ENCODE peak calls at places on chromosomes 2 and 18, in eight cellular contexts. One of them, this sample, is unnamed.

GRCh38 chr2:119178811-119179601 is 20.5 kb upstream of the C1QL2 start:
- DNase-seq in fibroblast of lung: peak; percentile 23
- DNase-seq in GM12864: no peak
- DNase-seq in nephron progenitor cell: no peak
- DNase-seq in thoracic aorta: no peak
- DNase-seq in left lung: no peak
- DNase-seq in adrenal gland: no peak
- DNase-seq in sigmoid colon: no peak
- DNase-seq in this sample: no peak

GRCh38 chr18:45197526-45197970 is 417.7 kb upstream of the SLC14A2 start:
- DNase-seq in fibroblast of lung: peak; percentile 99
- DNase-seq in GM12864: peak; percentile 65
- DNase-seq in nephron progenitor cell: no peak
- DNase-seq in thoracic aorta: no peak
- DNase-seq in left lung: no peak
- DNase-seq in adrenal gland: no peak
- DNase-seq in sigmoid colon: no peak
- DNase-seq in this sample: peak; percentile 5

GRCh38 chr18:8696749-8697211 is 8.6 kb upstream of the MTCL1 start:
- DNase-seq in fibroblast of lung: peak; percentile 36
- DNase-seq in GM12864: no peak
- DNase-seq in nephron progenitor cell: peak; percentile 86
- DNase-seq in thoracic aorta: no peak
- DNase-seq in left lung: peak; percentile 91
- DNase-seq in adrenal gland: peak; percentile 58
- DNase-seq in sigmoid colon: peak; percentile 88
- DNase-seq in this sample: peak; percentile 84

GRCh38 chr18:23890589-23890988 is 124.0 kb upstream of the TTC39C start:
- DNase-seq in fibroblast of lung: peak; percentile 78
- DNase-seq in GM12864: no peak
- DNase-seq in nephron progenitor cell: no peak
- DNase-seq in thoracic aorta: no peak
- DNase-seq in left lung: no peak
- DNase-seq in adrenal gland: no peak
- DNase-seq in sigmoid colon: no peak
- DNase-seq in this sample: no peak

GRCh38 chr2:26558271-26559043 is 80.5 kb upstream of the OTOF start:
- DNase-seq in fibroblast of lung: peak; percentile 50
- DNase-seq in GM12864: no peak
- DNase-seq in nephron progenitor cell: peak; percentile 34
- DNase-seq in thoracic aorta: no peak
- DNase-seq in left lung: peak; percentile 44
- DNase-seq in adrenal gland: no peak
- DNase-seq in sigmoid colon: peak; percentile 62
- DNase-seq in this sample: peak; percentile 24

GRCh38 chr18:74219056-74219455 is 70.7 kb downstream of the TIMM21 start:
- DNase-seq in fibroblast of lung: no peak
- DNase-seq in GM12864: no peak
- DNase-seq in nephron progenitor cell: no peak
- DNase-seq in thoracic aorta: no peak
- DNase-seq in left lung: no peak
- DNase-seq in adrenal gland: no peak
- DNase-seq in sigmoid colon: no peak
- DNase-seq in this sample: no peak

GRCh38 chr2:66888791-66889631 is 454.1 kb downstream of the MEIS1 start:
- DNase-seq in fibroblast of lung: peak; percentile 100
- DNase-seq in GM12864: no peak
- DNase-seq in nephron progenitor cell: no peak
- DNase-seq in thoracic aorta: no peak
- DNase-seq in left lung: no peak
- DNase-seq in adrenal gland: peak; percentile 28
- DNase-seq in sigmoid colon: peak; percentile 95
- DNase-seq in this sample: no peak

GRCh38 chr18:77025831-77026363 is 106.7 kb downstream of the MBP start:
- DNase-seq in fibroblast of lung: no peak
- DNase-seq in GM12864: no peak
- DNase-seq in nephron progenitor cell: no peak
- DNase-seq in thoracic aorta: no peak
- DNase-seq in left lung: no peak
- DNase-seq in adrenal gland: no peak
- DNase-seq in sigmoid colon: no peak
- DNase-seq in this sample: no peak

GRCh38 chr18:77081387-77081773 is 51.2 kb downstream of the MBP start:
- DNase-seq in fibroblast of lung: peak; percentile 93
- DNase-seq in GM12864: no peak
- DNase-seq in nephron progenitor cell: no peak
- DNase-seq in thoracic aorta: no peak
- DNase-seq in left lung: no peak
- DNase-seq in adrenal gland: no peak
- DNase-seq in sigmoid colon: no peak
- DNase-seq in this sample: no peak

GRCh38 chr2:184041077-184041476 is 557.3 kb upstream of the ZNF804A start:
- DNase-seq in fibroblast of lung: peak; percentile 25
- DNase-seq in GM12864: no peak
- DNase-seq in nephron progenitor cell: no peak
- DNase-seq in thoracic aorta: no peak
- DNase-seq in left lung: no peak
- DNase-seq in adrenal gland: no peak
- DNase-seq in sigmoid colon: no peak
- DNase-seq in this sample: no peak

GRCh38 chr18:2551425-2551824 is 19.9 kb downstream of the METTL4 start:
- DNase-seq in fibroblast of lung: no peak
- DNase-seq in GM12864: no peak
- DNase-seq in nephron progenitor cell: no peak
- DNase-seq in thoracic aorta: no peak
- DNase-seq in left lung: no peak
- DNase-seq in adrenal gland: no peak
- DNase-seq in sigmoid colon: no peak
- DNase-seq in this sample: no peak

GRCh38 chr2:137969418-137969765 is 5.1 kb downstream of the HNMT start:
- DNase-seq in fibroblast of lung: peak; percentile 98
- DNase-seq in GM12864: no peak
- DNase-seq in nephron progenitor cell: no peak
- DNase-seq in thoracic aorta: peak; percentile 11
- DNase-seq in left lung: no peak
- DNase-seq in adrenal gland: peak; percentile 69
- DNase-seq in sigmoid colon: no peak
- DNase-seq in this sample: no peak

GRCh38 chr2:207528980-207529329 is 807 bp upstream of the CREB1 start:
- DNase-seq in fibroblast of lung: peak; percentile 44
- DNase-seq in GM12864: no peak
- DNase-seq in nephron progenitor cell: no peak
- DNase-seq in thoracic aorta: no peak
- DNase-seq in left lung: no peak
- DNase-seq in adrenal gland: no peak
- DNase-seq in sigmoid colon: peak; percentile 82
- DNase-seq in this sample: peak; percentile 21
- TF ChIP-seq CTCF in fibroblast of lung: peak; percentile 32
- TF ChIP-seq CTCF in GM12864: no peak
- TF ChIP-seq CTCF in nephron progenitor cell: no peak
- TF ChIP-seq CTCF in thoracic aorta: no peak
- TF ChIP-seq CTCF in left lung: no peak
- TF ChIP-seq CTCF in adrenal gland: no peak
- TF ChIP-seq CTCF in sigmoid colon: no peak
- TF ChIP-seq CTCF in this sample: peak; percentile 16

DNA sequence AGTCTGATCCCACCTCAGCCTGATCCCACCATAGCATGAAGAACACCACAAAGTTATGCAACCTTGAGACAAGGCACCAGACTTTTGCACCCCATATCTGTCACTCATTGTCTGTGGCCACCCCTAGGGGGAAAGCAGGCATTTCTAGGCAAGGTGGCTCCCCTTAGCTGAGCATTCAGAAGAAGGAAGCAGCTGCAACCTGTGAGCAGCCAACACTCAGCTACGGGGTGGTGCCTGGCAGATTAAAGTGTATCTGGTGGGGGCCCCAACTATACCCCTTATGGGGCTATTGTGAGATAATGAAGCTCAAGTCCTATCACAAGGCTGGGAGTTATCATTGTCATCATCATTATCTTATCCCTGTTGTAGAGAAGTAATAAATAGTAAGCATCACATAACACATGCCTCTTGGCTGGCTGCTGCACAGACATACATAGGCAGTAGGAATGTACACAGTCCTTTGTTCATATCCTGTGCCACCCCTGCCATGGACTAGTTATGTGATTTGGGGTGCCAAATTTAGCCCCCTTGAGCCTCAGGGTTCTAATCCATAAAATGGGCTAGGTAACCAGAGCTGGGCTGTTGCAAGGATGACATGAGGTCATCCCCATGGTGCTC is 20.6 kb upstream of the TMEM163 start:
- DNase-seq in fibroblast of lung: no peak
- DNase-seq in GM12864: no peak
- DNase-seq in nephron progenitor cell: no peak
- DNase-seq in thoracic aorta: no peak
- DNase-seq in left lung: no peak
- DNase-seq in adrenal gland: no peak
- DNase-seq in sigmoid colon: no peak
- DNase-seq in this sample: no peak
- TF ChIP-seq CTCF in fibroblast of lung: no peak
- TF ChIP-seq CTCF in GM12864: peak; percentile 5
- TF ChIP-seq CTCF in nephron progenitor cell: no peak
- TF ChIP-seq CTCF in thoracic aorta: no peak
- TF ChIP-seq CTCF in left lung: no peak
- TF ChIP-seq CTCF in adrenal gland: no peak
- TF ChIP-seq CTCF in sigmoid colon: no peak
- TF ChIP-seq CTCF in this sample: no peak

GRCh38 chr2:219627105-219628100 is at the start of gene SLC4A3:
- DNase-seq in fibroblast of lung: peak; percentile 36
- DNase-seq in GM12864: no peak
- DNase-seq in nephron progenitor cell: peak; percentile 66
- DNase-seq in thoracic aorta: no peak
- DNase-seq in left lung: peak; percentile 77
- DNase-seq in adrenal gland: no peak
- DNase-seq in sigmoid colon: no peak
- DNase-seq in this sample: no peak
- TF ChIP-seq CTCF in fibroblast of lung: no peak
- TF ChIP-seq CTCF in GM12864: no peak
- TF ChIP-seq CTCF in nephron progenitor cell: no peak
- TF ChIP-seq CTCF in thoracic aorta: no peak
- TF ChIP-seq CTCF in left lung: no peak
- TF ChIP-seq CTCF in adrenal gland: no peak
- TF ChIP-seq CTCF in sigmoid colon: no peak
- TF ChIP-seq CTCF in this sample: peak; percentile 24

DNA sequence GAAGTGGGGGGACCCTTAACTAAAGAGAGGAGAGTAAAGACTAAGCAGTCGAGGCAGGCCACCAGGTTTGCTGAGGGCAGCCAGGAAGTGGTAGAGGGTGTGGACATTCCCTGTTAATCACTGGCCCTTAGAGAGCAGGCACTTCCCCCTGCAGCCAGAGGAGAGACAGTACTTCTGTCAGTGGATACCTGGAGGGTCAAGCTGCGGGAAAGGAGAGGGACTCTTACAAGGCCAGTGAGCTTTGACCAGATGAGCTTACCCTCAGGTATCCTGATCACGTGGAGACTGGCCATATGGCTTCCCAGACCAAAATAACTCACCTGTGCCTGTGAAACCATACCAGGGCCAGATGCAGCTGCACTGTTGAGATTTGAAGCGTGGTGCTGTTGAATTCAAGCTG is 28.6 kb downstream of the ITGA6 start:
- DNase-seq in fibroblast of lung: no peak
- DNase-seq in GM12864: no peak
- DNase-seq in nephron progenitor cell: no peak
- DNase-seq in thoracic aorta: no peak
- DNase-seq in left lung: no peak
- DNase-seq in adrenal gland: no peak
- DNase-seq in sigmoid colon: no peak
- DNase-seq in this sample: no peak
- TF ChIP-seq CTCF in fibroblast of lung: no peak
- TF ChIP-seq CTCF in GM12864: no peak
- TF ChIP-seq CTCF in nephron progenitor cell: no peak
- TF ChIP-seq CTCF in thoracic aorta: no peak
- TF ChIP-seq CTCF in left lung: no peak
- TF ChIP-seq CTCF in adrenal gland: no peak
- TF ChIP-seq CTCF in sigmoid colon: no peak
- TF ChIP-seq CTCF in this sample: no peak

GRCh38 chr2:74632209-74632938 is 15.8 kb downstream of the M1AP start:
- DNase-seq in fibroblast of lung: peak; percentile 18
- DNase-seq in GM12864: no peak
- DNase-seq in nephron progenitor cell: no peak
- DNase-seq in thoracic aorta: no peak
- DNase-seq in left lung: no peak
- DNase-seq in adrenal gland: no peak
- DNase-seq in sigmoid colon: no peak
- DNase-seq in this sample: no peak
- TF ChIP-seq CTCF in fibroblast of lung: no peak
- TF ChIP-seq CTCF in GM12864: no peak
- TF ChIP-seq CTCF in nephron progenitor cell: no peak
- TF ChIP-seq CTCF in thoracic aorta: no peak
- TF ChIP-seq CTCF in left lung: no peak
- TF ChIP-seq CTCF in adrenal gland: no peak
- TF ChIP-seq CTCF in sigmoid colon: no peak
- TF ChIP-seq CTCF in this sample: no peak

DNA sequence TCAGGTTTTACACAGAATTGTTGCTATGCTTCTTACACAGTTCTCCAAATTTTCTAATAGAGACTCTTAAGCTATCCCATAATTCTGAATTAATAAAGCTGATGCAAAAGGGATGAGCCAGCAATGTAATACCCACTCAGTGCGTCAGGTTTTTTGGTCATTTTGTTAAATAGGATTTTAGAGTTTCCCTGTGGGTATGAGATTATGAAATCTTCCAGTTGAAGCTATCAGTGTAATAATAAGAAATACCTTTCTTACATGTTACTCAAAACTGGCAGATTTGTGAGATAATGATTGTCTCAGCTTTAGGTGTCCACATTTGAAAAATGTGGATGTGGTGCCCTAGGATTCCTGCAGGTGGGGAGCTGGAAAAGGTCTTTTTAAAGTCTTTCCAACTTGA is 44.5 kb downstream of the SOCS6 start:
- DNase-seq in fibroblast of lung: no peak
- DNase-seq in GM12864: no peak
- DNase-seq in nephron progenitor cell: no peak
- DNase-seq in thoracic aorta: no peak
- DNase-seq in left lung: no peak
- DNase-seq in adrenal gland: no peak
- DNase-seq in sigmoid colon: no peak
- DNase-seq in this sample: no peak
- TF ChIP-seq CTCF in fibroblast of lung: no peak
- TF ChIP-seq CTCF in GM12864: no peak
- TF ChIP-seq CTCF in nephron progenitor cell: no peak
- TF ChIP-seq CTCF in thoracic aorta: no peak
- TF ChIP-seq CTCF in left lung: no peak
- TF ChIP-seq CTCF in adrenal gland: no peak
- TF ChIP-seq CTCF in sigmoid colon: no peak
- TF ChIP-seq CTCF in this sample: no peak